ENCODE peak calls at places on chromosomes 5 and 9, in seven cellular contexts. O is HCT116; J is CD8-positive, alpha-beta T cell; P is transverse colon; Z is H1; T is body of pancreas; Q is AG10803. C is an unnamed sample.

GRCh38 chr9:23630488-23630887 is 195.6 kb downstream of the ELAVL2 start:
- DNase-seq in O (no peak), J (no peak), P (no peak), Z (no peak), T (no peak), Q (no peak), C (no peak)

GRCh38 chr9:36470891-36471290 is 70.8 kb upstream of the RNF38 start:
- DNase-seq in O (no peak), J (peak; percentile 65), P (peak; percentile 70), Z (no peak), T (peak; percentile 49), Q (peak; percentile 66), C (peak; percentile 83)

GRCh38 chr5:32193591-32193990 is 19.5 kb upstream of the GOLPH3 start:
- DNase-seq in O (no peak), J (no peak), P (peak; percentile 90), Z (no peak), T (peak; percentile 97), Q (peak; percentile 67), C (peak; percentile 96)

GRCh38 chr5:43193171-43193951 is 1.3 kb downstream of the NIM1K start:
- DNase-seq in O (peak; percentile 3), J (no peak), P (no peak), Z (no peak), T (peak; percentile 34), Q (peak; percentile 94), C (peak; percentile 97)

GRCh38 chr5:102809033-102809432 is 53.9 kb downstream of the PAM start:
- DNase-seq in O (no peak), J (no peak), P (no peak), Z (no peak), T (no peak), Q (no peak), C (no peak)

GRCh38 chr9:15722888-15723287 is 170.0 kb downstream of the CCDC171 start:
- DNase-seq in O (no peak), J (no peak), P (no peak), Z (no peak), T (no peak), Q (no peak), C (no peak)

GRCh38 chr5:1253456-1254105 is 28.4 kb downstream of the SLC6A18 start:
- DNase-seq in O (no peak), J (no peak), P (no peak), Z (no peak), T (no peak), Q (no peak), C (no peak)

GRCh38 chr9:123710299-123710698 is 219.6 kb downstream of the DENND1A start:
- DNase-seq in O (no peak), J (no peak), P (no peak), Z (no peak), T (no peak), Q (peak; percentile 75), C (peak; percentile 79)

GRCh38 chr5:144191461-144191860 is 20.8 kb downstream of the KCTD16 start:
- DNase-seq in O (no peak), J (no peak), P (no peak), Z (no peak), T (no peak), Q (no peak), C (no peak)

GRCh38 chr5:67015577-67016290 is 180.9 kb downstream of the CD180 start:
- DNase-seq in O (no peak), J (no peak), P (no peak), Z (no peak), T (no peak), Q (no peak), C (peak; percentile 64)

GRCh38 chr5:23352437-23352836 is 155.0 kb upstream of the PRDM9 start:
- DNase-seq in O (no peak), J (no peak), P (no peak), Z (peak; percentile 43), T (no peak), Q (no peak), C (peak; percentile 21)

GRCh38 chr5:124315746-124316415 is 430.6 kb downstream of the ZNF608 start:
- DNase-seq in O (no peak), J (no peak), P (no peak), Z (no peak), T (no peak), Q (no peak), C (peak; percentile 50)

GRCh38 chr9:131299948-131300347 is 10.4 kb downstream of the PLPP7 start:
- DNase-seq in O (no peak), J (no peak), P (no peak), Z (no peak), T (no peak), Q (no peak), C (no peak)

GRCh38 chr5:176497852-176498251 is 39.4 kb downstream of the RNF44 start:
- DNase-seq in O (no peak), J (no peak), P (no peak), Z (no peak), T (no peak), Q (peak; percentile 15), C (peak; percentile 64)

GRCh38 chr5:126516133-126516532 is 78.9 kb downstream of the ALDH7A1 start:
- DNase-seq in O (no peak), J (no peak), P (no peak), Z (no peak), T (no peak), Q (peak; percentile 50), C (no peak)

GRCh38 chr9:68805890-68806517 is 101.0 kb downstream of the PIP5K1B start:
- DNase-seq in O (no peak), J (no peak), P (no peak), Z (no peak), T (no peak), Q (no peak), C (no peak)

GRCh38 chr9:38022203-38022602 is 46.8 kb downstream of the SHB start:
- DNase-seq in O (no peak), J (no peak), P (no peak), Z (no peak), T (no peak), Q (no peak), C (no peak)

GRCh38 chr9:92706218-92706940 is 36.4 kb upstream of the IPPK start:
- DNase-seq in O (peak; percentile 54), J (no peak), P (no peak), Z (no peak), T (no peak), Q (peak; percentile 35), C (peak; percentile 33)

GRCh38 chr9:100058699-100059579 is 39.9 kb downstream of the ERP44 start:
- DNase-seq in O (no peak), J (no peak), P (no peak), Z (no peak), T (no peak), Q (no peak), C (no peak)

GRCh38 chr5:154857091-154857533 is 1.3 kb upstream of the CNOT8 start:
- DNase-seq in O (no peak), J (no peak), P (peak; percentile 81), Z (no peak), T (no peak), Q (no peak), C (no peak)

GRCh38 chr9:121360975-121361374 is 9.1 kb downstream of the STOM start:
- DNase-seq in O (no peak), J (no peak), P (no peak), Z (no peak), T (no peak), Q (peak; percentile 85), C (peak; percentile 89)

GRCh38 chr5:142298789-142299188 is 26.0 kb downstream of the SPRY4 start:
- DNase-seq in O (no peak), J (no peak), P (peak; percentile 36), Z (no peak), T (no peak), Q (no peak), C (no peak)

GRCh38 chr5:95718203-95718602 is 12.9 kb upstream of the RHOBTB3 start:
- DNase-seq in O (no peak), J (no peak), P (no peak), Z (no peak), T (no peak), Q (no peak), C (no peak)

GRCh38 chr9:14207352-14207995 is 106.5 kb downstream of the NFIB start:
- DNase-seq in O (no peak), J (no peak), P (no peak), Z (no peak), T (no peak), Q (no peak), C (no peak)

GRCh38 chr5:167730121-167730520 is 561.3 kb upstream of the WWC1 start:
- DNase-seq in O (no peak), J (no peak), P (no peak), Z (no peak), T (no peak), Q (peak; percentile 98), C (peak; percentile 95)

DNA sequence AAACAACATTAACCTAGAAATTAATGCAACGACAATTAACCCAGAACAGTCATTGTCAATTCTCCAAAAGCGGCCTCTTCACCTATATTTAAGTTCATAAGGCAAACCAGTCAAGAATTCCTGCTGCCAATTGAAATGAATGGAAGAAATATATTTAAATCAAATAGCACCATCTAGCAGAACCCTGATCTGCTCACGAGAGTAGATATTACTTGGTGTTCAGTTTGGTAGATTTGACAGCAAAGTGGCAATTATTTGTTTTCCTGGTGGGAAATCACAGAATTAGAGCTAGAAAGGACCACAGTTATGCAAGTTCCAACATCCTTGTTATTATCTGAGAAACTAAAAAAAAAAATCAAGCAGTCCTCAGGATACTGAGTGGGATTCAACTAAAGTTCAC is 2.3 kb downstream of the SSBP2 start:
- DNase-seq in O (no peak), J (no peak), P (no peak), Z (no peak), T (no peak), Q (no peak), C (no peak)
- TF ChIP-seq CTCF in O (no peak), J (no peak), P (no peak), Z (no peak), T (no peak), Q (peak; percentile 3), C (no peak)

DNA sequence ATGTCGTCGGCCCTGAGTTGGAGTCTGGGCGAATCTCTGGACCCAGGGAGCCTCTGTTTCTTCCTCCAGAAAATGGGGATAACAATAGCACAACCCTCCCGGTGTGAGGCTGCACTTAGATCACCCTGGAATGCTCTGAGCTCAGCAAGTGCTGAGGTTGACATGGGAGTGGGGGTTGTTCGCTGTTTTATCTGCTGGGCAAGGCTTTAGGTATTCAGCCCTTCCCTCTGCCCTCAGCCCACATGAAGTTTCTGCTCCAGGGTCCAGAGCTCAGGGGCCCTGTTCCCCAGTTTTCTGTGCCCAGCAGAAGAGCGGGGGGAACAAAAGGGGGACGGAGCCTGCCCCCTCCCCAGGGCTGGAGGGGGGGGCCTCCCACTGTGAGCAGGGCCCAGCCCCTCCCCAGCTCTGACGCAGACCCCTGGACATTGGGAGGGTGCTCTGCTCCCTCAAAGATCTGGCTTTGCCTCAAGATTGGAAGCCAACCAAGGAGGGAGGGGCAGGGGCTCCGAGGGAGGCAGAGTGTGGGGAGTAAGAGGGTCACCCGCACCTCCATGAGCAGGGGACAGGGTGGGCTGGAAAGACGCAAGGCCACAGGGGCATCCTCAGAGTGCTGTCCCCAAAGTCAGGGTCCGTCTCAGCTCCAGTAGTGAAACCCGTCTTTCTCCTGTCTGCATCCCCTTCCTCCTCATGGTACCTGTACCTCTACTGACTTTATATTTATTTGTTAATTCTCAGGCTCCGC is 215.6 kb downstream of the C9orf50 start:
- DNase-seq in O (no peak), J (no peak), P (no peak), Z (no peak), T (no peak), Q (peak; percentile 28), C (no peak)
- H3K4me3 ChIP-seq in O (peak overlapping the region; percentile 47), J (no peak overlapping the region), P (no peak overlapping the region), Z (no peak overlapping the region), T (no peak overlapping the region), Q (no peak overlapping the region), C (no peak overlapping the region)

GRCh38 chr5:132746592-132747063 is 598 bp upstream of the CCNI2 start:
- DNase-seq in O (peak; percentile 34), J (no peak), P (peak; percentile 66), Z (no peak), T (peak; percentile 65), Q (no peak), C (peak; percentile 22)
- TF ChIP-seq CTCF in O (peak; percentile 53), J (peak; percentile 45), P (peak; percentile 34), Z (peak; percentile 74), T (no peak), Q (peak; percentile 33), C (peak; percentile 15)

GRCh38 chr5:59037041-59037440 is 454.2 kb downstream of the RAB3C start:
- DNase-seq in O (no peak), J (no peak), P (no peak), Z (no peak), T (no peak), Q (no peak), C (no peak)
- H3K4me3 ChIP-seq in O (no peak overlapping the region), J (peak overlapping the region; percentile 59), P (no peak overlapping the region), Z (no peak overlapping the region), T (no peak overlapping the region), Q (peak overlapping the region; percentile 11), C (no peak overlapping the region)

C was measured in cardiac fibroblast.